ENCODE peak calls at places on chromosomes 4 and X, in six cellular contexts. N, W, T, Q, J and M are unnamed samples.

GRCh38 chr4:111842336-111842735 is 302.9 kb upstream of the FAM241A start:
- DNase-seq in T (no peak), J (no peak), N (no peak), Q (no peak), W (no peak), M (no peak)

GRCh38 chrX:16838202-16839066 is 31.7 kb downstream of the RBBP7 start:
- DNase-seq in W (peak), T (peak), N (peak), Q (peak), J (no peak), M (no peak)

GRCh38 chr4:8192748-8193738 is 6.0 kb upstream of the SH3TC1 start:
- DNase-seq in Q (peak), N (peak), T (no peak), J (peak), W (peak), M (no peak)

GRCh38 chrX:79719568-79720231 is 294.9 kb upstream of the TBX22 start:
- DNase-seq in Q (no peak), J (no peak), T (no peak), N (no peak), W (no peak), M (no peak)

GRCh38 chr4:34181311-34181808 is 2063.0 kb downstream of the ARAP2 start:
- DNase-seq in Q (peak), N (no peak), J (no peak), T (no peak), W (no peak), M (no peak)

GRCh38 chr4:153426207-153426886 is 39.8 kb upstream of the TMEM131L start:
- DNase-seq in N (no peak), Q (no peak), J (no peak), T (no peak), W (no peak), M (no peak)

GRCh38 chr4:2786152-2786671 is 6.7 kb upstream of the SH3BP2 start:
- DNase-seq in N (no peak), W (no peak), Q (no peak), J (no peak), T (no peak), M (no peak)

GRCh38 chrX:154411981-154412340 is 622 bp downstream of the TAFAZZIN start:
- DNase-seq in J (peak), W (peak), T (peak), N (peak), Q (peak), M (peak)

GRCh38 chrX:88560673-88561330 is 186.2 kb upstream of the CPXCR1 start:
- DNase-seq in J (no peak), W (no peak), Q (no peak), N (peak), T (no peak), M (no peak)

GRCh38 chrX:93660575-93660974 is 12.8 kb downstream of the NAP1L3 start:
- DNase-seq in Q (no peak), T (no peak), W (no peak), J (no peak), N (no peak), M (no peak)

GRCh38 chr4:144594471-144594986 is 51.4 kb upstream of the HHIP start:
- DNase-seq in W (no peak), Q (no peak), J (no peak), N (no peak), T (no peak), M (no peak)

GRCh38 chr4:128957459-128957858 is 135.9 kb downstream of the SCLT1 start:
- DNase-seq in T (no peak), J (no peak), W (no peak), N (no peak), Q (no peak), M (no peak)

GRCh38 chrX:46959101-46959500 is 46.9 kb downstream of the JADE3 start:
- DNase-seq in T (no peak), W (no peak), N (no peak), Q (no peak), J (no peak), M (no peak)
- H3K27ac ChIP-seq in T (no peak), W (no peak), N (no peak), Q (no peak), J (no peak), M (no peak)

DNA sequence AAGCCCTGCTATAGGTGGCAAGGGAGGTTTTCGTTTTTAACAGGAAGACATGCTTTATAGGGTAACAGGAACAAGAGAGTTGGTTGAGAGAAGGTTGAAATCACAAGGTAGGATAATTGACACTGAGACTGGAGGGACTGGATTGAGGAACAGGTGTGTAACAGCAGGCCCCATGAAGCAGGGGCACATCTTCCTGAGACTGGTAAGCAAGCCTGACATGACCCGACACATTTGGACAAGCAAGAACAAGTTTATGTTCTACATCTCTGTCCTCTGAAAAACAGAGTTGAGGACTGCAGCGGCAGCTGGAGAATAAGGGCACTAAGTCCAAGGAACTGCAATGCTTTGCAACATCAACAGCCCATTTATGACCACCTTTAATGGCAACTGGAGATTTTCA is 5.2 kb downstream of the RPS4X start:
- DNase-seq in N (no peak), J (no peak), W (no peak), Q (no peak), T (no peak), M (no peak)
- H3K27ac ChIP-seq in N (no peak), J (no peak), W (no peak), Q (no peak), T (no peak), M (no peak)

DNA sequence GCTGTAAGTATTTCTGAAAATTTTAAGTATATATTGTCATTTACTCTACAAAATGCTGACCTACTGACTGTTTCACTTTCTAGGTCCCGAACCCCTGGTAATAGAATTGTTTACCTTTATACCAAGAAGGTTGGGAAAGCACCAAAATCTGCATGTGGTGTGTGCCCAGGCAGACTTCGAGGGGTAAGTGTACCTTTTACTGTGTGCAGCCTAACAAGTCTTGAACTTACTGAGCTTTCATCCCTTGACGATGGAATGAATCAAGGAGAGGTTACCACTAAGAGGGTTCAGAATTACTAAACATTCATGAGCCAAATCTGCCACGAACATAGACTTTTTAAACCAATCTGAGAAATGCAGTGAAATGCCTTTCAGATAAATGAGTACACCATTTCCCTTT is 1.6 kb downstream of the RPL34 start:
- DNase-seq in N (no peak), Q (no peak), W (no peak), J (no peak), T (no peak), M (no peak)
- H3K27ac ChIP-seq in N (peak), Q (peak), W (no peak), J (no peak), T (no peak), M (no peak)

GRCh38 chr4:4810365-4810764 is 49.1 kb upstream of the MSX1 start:
- DNase-seq in N (no peak), T (no peak), J (no peak), W (no peak), Q (no peak), M (no peak)
- H3K27ac ChIP-seq in N (no peak), T (no peak), J (no peak), W (no peak), Q (no peak), M (no peak)

DNA sequence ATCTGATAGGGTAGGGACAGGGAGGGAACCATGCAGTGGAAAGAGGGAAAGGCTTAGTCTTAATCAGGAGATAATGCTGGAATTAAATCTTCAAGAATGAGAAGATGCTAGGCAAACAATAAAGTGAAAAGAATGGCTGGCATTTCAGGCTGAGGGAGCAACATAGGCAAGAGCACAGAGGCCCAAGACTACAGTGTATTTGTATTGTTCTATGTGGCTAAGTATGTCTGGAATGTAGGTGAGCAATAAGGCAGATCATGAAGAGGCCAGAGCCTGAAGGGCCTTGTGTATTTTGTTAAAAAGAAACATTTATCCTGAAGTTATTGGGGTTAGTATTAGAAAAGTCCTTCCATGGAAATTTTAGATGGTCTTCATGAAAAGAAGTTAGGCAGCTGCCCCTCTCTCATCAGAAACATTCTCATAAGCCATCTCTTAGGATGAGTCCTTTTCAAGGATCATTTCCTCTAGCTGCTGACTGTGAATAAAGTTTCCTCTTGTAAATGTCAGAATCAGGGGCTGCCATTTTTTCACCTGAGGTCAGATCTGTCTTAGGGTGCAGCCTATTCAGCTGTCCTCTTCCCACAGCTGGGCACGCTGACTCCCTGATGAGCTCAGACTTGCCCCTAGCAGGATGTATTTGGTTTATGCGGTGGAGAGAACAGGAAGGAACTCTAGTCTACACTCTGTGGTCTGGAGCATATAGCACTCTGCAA is 46.3 kb downstream of the ATP10D start:
- DNase-seq in J (no peak), Q (peak), N (peak), W (peak), T (peak), M (peak)
- H3K27ac ChIP-seq in J (peak), Q (peak), N (no peak), W (peak), T (peak), M (peak)